ENCODE peak calls at places on chromosome 9, in six cellular contexts. T, N, R, Q, M and Y are unnamed samples.

GRCh38 chr9:97934321-97935115 is 3.5 kb downstream of the HEMGN start:
- DNase-seq in T (no peak), N (no peak), R (no peak), Q (no peak), M (no peak), Y (peak; percentile 40)

GRCh38 chr9:115590016-115590415 is 472.1 kb upstream of the TNC start:
- DNase-seq in T (peak; percentile 12), N (no peak), R (no peak), Q (peak; percentile 83), M (no peak), Y (no peak)

GRCh38 chr9:126516561-126516935 is 97.2 kb upstream of the LMX1B start:
- DNase-seq in T (no peak), N (no peak), R (no peak), Q (no peak), M (no peak), Y (no peak)

GRCh38 chr9:137457406-137458193 is 1.5 kb downstream of the NSMF start:
- DNase-seq in T (no peak), N (no peak), R (no peak), Q (no peak), M (no peak), Y (no peak)

GRCh38 chr9:5586391-5586802 is 42.5 kb upstream of the RIC1 start:
- DNase-seq in T (no peak), N (no peak), R (peak; percentile 88), Q (no peak), M (no peak), Y (no peak)

GRCh38 chr9:128216781-128217553 is 13.8 kb downstream of the DNM1 start:
- DNase-seq in T (no peak), N (no peak), R (no peak), Q (no peak), M (no peak), Y (no peak)

GRCh38 chr9:129550199-129550839 is 70.6 kb downstream of the C9orf50 start:
- DNase-seq in T (peak; percentile 28), N (no peak), R (no peak), Q (peak; percentile 35), M (no peak), Y (no peak)

GRCh38 chr9:135732569-135733257 is 30.7 kb downstream of the KCNT1 start:
- DNase-seq in T (no peak), N (no peak), R (no peak), Q (no peak), M (no peak), Y (no peak)

GRCh38 chr9:137317979-137318511 is 16.0 kb upstream of the NRARP start:
- DNase-seq in T (no peak), N (no peak), R (no peak), Q (no peak), M (no peak), Y (no peak)

GRCh38 chr9:116124472-116125040 is 29.0 kb upstream of the PAPPA start:
- DNase-seq in T (no peak), N (no peak), R (no peak), Q (no peak), M (no peak), Y (no peak)

GRCh38 chr9:125241863-125242739 is 958 bp upstream of the HSPA5 start:
- DNase-seq in T (peak; percentile 46), N (peak; percentile 24), R (no peak), Q (no peak), M (no peak), Y (no peak)

GRCh38 chr9:137055385-137056364 is 1.8 kb upstream of the ENTPD2 start:
- DNase-seq in T (peak; percentile 58), N (no peak), R (no peak), Q (no peak), M (peak; percentile 86), Y (no peak)

GRCh38 chr9:126705767-126706697 is 92.3 kb downstream of the LMX1B start:
- DNase-seq in T (peak; percentile 79), N (peak; percentile 75), R (no peak), Q (peak; percentile 28), M (peak; percentile 35), Y (peak; percentile 67)

GRCh38 chr9:110049699-110050450 is 158.1 kb downstream of the C9orf152 start:
- DNase-seq in T (no peak), N (no peak), R (no peak), Q (no peak), M (no peak), Y (peak; percentile 58)

GRCh38 chr9:119736478-119737454 is 367.5 kb upstream of the BRINP1 start:
- DNase-seq in T (no peak), N (no peak), R (peak; percentile 38), Q (no peak), M (no peak), Y (no peak)
- TF ChIP-seq POLR2A in T (no peak), N (no peak), R (no peak), Q (no peak), M (no peak), Y (no peak)

GRCh38 chr9:94867842-94868312 is 141.4 kb downstream of the AOPEP start:
- DNase-seq in T (peak; percentile 51), N (no peak), R (no peak), Q (peak; percentile 91), M (no peak), Y (peak; percentile 8)

GRCh38 chr9:94867281-94867841 is 140.9 kb downstream of the AOPEP start:
- DNase-seq in T (peak; percentile 87), N (peak; percentile 66), R (no peak), Q (peak; percentile 93), M (peak; percentile 89), Y (peak; percentile 58)

GRCh38 chr9:94869415-94869838 is 142.9 kb downstream of the AOPEP start:
- DNase-seq in T (no peak), N (no peak), R (no peak), Q (peak; percentile 56), M (no peak), Y (no peak)

GRCh38 chr9:94866770-94867169 is 140.3 kb downstream of the AOPEP start:
- DNase-seq in T (no peak), N (no peak), R (no peak), Q (no peak), M (no peak), Y (no peak)

DNA sequence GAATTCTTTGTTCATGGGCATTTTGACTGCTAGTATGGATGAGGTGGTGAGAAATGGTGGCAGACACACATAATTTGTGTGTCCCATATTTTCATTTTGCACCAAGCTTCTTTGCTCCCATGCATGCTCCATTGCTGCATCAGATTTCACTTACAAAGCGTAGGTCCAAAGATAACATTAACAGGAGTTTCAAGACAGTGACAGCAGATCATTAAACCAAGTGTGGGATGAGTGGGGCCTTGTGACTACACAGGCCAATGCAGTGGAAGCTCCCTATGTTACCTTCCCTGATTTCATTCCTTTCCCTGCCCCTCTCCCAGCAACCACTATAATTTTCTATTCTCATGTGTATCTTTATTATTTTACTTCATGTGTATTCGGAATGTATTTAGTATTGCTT is 142.0 kb downstream of the AOPEP start:
- DNase-seq in T (no peak), N (no peak), R (no peak), Q (no peak), M (no peak), Y (no peak)
- TF ChIP-seq MYC in T (no peak), N (no peak), R (no peak), Q (no peak), M (no peak), Y (no peak)

GRCh38 chr9:74948897-74949296 is 3.8 kb downstream of the C9orf40 start:
- DNase-seq in T (no peak), N (no peak), R (no peak), Q (no peak), M (no peak), Y (no peak)
- TF ChIP-seq POLR2A in T (no peak), N (no peak), R (no peak), Q (no peak), M (no peak), Y (no peak)

DNA sequence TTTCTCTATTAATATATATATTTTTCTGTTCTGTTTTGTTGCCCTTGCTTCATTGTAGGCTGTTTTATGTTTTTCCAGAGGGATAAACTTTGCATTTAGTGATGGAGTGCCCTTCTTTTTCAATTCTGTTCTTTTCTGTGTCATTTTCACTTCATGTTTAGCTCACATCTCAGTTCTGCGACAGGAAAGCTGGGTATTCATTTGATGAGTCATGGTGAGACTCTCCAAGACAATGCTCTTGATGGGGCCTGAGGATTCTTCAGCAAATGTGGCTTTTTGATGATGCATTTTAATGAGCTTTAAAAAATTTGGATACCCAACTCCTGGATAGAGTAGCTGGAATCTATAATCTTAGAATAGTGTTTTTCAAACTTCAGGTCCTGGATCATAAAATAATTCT is 56.5 kb upstream of the SPATA31D4 start:
- DNase-seq in T (peak; percentile 38), N (no peak), R (no peak), Q (peak; percentile 45), M (no peak), Y (no peak)
- TF ChIP-seq MYC in T (no peak), N (no peak), R (no peak), Q (no peak), M (no peak), Y (no peak)

GRCh38 chr9:72952914-72953313 is at the start of gene ALDH1A1:
- DNase-seq in T (no peak), N (peak; percentile 13), R (no peak), Q (peak; percentile 73), M (peak; percentile 68), Y (peak; percentile 10)
- TF ChIP-seq POLR2A in T (peak; percentile 84), N (no peak), R (no peak), Q (peak; percentile 55), M (peak; percentile 74), Y (no peak)